ENCODE peak calls at places on chromosomes 1 and 21, in six cellular contexts. Z, S, L, Y, R and E are unnamed samples.

GRCh38 chr1:199550384-199551067 is 477.0 kb upstream of the NR5A2 start:
- DNase-seq in Z (no peak), S (no peak), L (no peak), Y (no peak), R (no peak), E (no peak)

GRCh38 chr1:154434346-154435075 is 29.4 kb downstream of the IL6R start:
- DNase-seq in Z (no peak), S (peak), L (peak), Y (peak), R (peak), E (peak)

GRCh38 chr1:206985162-206985749 is 15.0 kb upstream of the FCAMR start:
- DNase-seq in Z (no peak), S (no peak), L (no peak), Y (no peak), R (no peak), E (no peak)

GRCh38 chr1:27525296-27526271 is 35.6 kb upstream of the WASF2 start:
- DNase-seq in Z (peak), S (peak), L (peak), Y (no peak), R (no peak), E (peak)

GRCh38 chr1:66532214-66532613 is 1.7 kb upstream of the SGIP1 start:
- DNase-seq in Z (no peak), S (no peak), L (no peak), Y (no peak), R (no peak), E (no peak)

GRCh38 chr1:201255470-201256362 is 27.6 kb upstream of the PKP1 start:
- DNase-seq in Z (no peak), S (no peak), L (no peak), Y (peak), R (no peak), E (no peak)

GRCh38 chr21:33899199-33899598 is 16.4 kb downstream of the ATP5PO start:
- DNase-seq in Z (no peak), S (no peak), L (peak), Y (no peak), R (no peak), E (no peak)

GRCh38 chr1:62327360-62328051 is 8.3 kb upstream of the KANK4 start:
- DNase-seq in Z (peak), S (no peak), L (no peak), Y (no peak), R (no peak), E (no peak)

GRCh38 chr1:159161001-159161718 is 10.3 kb upstream of the CADM3 start:
- DNase-seq in Z (peak), S (peak), L (peak), Y (peak), R (peak), E (peak)

GRCh38 chr1:30879940-30880339 is 28.6 kb downstream of the SDC3 start:
- DNase-seq in Z (no peak), S (no peak), L (no peak), Y (no peak), R (no peak), E (no peak)

GRCh38 chr21:45871616-45872236 is 109.8 kb upstream of the COL6A1 start:
- DNase-seq in Z (no peak), S (no peak), L (peak), Y (peak), R (no peak), E (no peak)

GRCh38 chr21:44606495-44606894 is 5.4 kb upstream of the KRTAP10-8 start:
- DNase-seq in Z (no peak), S (no peak), L (no peak), Y (peak), R (no peak), E (no peak)

GRCh38 chr1:198499588-198499987 is 40.9 kb downstream of the ATP6V1G3 start:
- DNase-seq in Z (no peak), S (no peak), L (no peak), Y (no peak), R (no peak), E (no peak)

GRCh38 chr1:10507111-10507879 is 32.5 kb downstream of the PEX14 start:
- DNase-seq in Z (no peak), S (peak), L (peak), Y (no peak), R (peak), E (peak)

DNA sequence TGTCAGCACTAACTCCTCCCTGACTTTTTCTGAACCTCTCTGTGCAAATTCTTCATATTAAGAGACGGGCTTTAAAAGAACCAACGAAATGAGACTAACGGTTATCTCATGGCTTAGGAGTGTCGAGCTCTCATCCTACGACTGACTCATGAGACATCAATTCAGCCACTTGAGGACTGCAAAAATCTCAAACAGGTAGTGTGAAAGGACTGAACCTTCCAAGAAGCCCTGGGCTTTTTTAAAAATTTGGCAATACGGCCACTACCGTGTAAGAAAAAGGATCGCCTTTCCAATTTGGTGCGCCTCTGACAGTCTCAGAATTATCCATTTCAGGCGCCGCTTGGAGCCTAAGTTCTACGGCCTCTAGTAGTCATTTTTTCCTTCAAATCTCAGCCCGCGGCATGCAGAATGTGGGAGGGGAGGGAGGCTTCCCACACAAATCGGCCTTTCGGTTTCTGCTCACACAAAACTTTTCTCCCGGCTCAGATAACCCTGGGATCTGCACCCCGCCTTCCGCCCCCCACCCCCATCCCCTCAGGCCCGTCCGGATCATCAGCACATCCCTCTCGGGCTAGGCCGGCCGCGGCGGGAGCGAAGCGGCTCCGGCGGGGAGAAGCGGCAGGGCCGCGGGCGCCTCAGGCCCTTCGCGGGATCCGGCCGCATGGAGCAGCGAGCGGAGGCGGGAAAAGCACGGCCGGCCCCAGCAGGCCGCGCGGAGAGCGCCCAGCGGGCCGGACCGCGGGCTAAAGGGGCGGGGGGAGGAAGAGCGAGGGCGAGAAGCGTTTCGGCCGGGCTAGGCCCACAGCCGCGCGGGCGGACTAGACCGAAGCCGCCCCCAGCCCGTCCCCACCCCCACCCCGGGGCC is 606 bp downstream of the HNRNPR start:
- DNase-seq in Z (no peak), S (no peak), L (peak), Y (no peak), R (no peak), E (peak)
- TF ChIP-seq POLR2A in Z (no peak), S (no peak), L (no peak), Y (no peak), R (no peak), E (no peak)

GRCh38 chr1:182003953-182004586 is 57.4 kb downstream of the ZNF648 start:
- DNase-seq in Z (no peak), S (no peak), L (no peak), Y (no peak), R (peak), E (no peak)
- TF ChIP-seq CTCF in Z (peak), S (no peak), L (no peak), Y (no peak), R (no peak), E (no peak)

GRCh38 chr21:39024538-39024937 is 158.7 kb downstream of the PSMG1 start:
- DNase-seq in Z (no peak), S (no peak), L (peak), Y (no peak), R (no peak), E (no peak)

GRCh38 chr21:39022035-39022900 is 161.0 kb downstream of the PSMG1 start:
- DNase-seq in Z (no peak), S (peak), L (peak), Y (no peak), R (no peak), E (peak)

GRCh38 chr21:39021475-39021832 is 161.8 kb downstream of the PSMG1 start:
- DNase-seq in Z (no peak), S (no peak), L (no peak), Y (no peak), R (no peak), E (no peak)

GRCh38 chr21:39025198-39025597 is 158.1 kb downstream of the PSMG1 start:
- DNase-seq in Z (no peak), S (no peak), L (peak), Y (no peak), R (no peak), E (no peak)

GRCh38 chr21:39022901-39023693 is 160.2 kb downstream of the PSMG1 start:
- DNase-seq in Z (no peak), S (peak), L (peak), Y (no peak), R (peak), E (peak)
- TF ChIP-seq EP300 in Z (no peak), S (no peak), L (no peak), Y (no peak), R (peak), E (no peak)

DNA sequence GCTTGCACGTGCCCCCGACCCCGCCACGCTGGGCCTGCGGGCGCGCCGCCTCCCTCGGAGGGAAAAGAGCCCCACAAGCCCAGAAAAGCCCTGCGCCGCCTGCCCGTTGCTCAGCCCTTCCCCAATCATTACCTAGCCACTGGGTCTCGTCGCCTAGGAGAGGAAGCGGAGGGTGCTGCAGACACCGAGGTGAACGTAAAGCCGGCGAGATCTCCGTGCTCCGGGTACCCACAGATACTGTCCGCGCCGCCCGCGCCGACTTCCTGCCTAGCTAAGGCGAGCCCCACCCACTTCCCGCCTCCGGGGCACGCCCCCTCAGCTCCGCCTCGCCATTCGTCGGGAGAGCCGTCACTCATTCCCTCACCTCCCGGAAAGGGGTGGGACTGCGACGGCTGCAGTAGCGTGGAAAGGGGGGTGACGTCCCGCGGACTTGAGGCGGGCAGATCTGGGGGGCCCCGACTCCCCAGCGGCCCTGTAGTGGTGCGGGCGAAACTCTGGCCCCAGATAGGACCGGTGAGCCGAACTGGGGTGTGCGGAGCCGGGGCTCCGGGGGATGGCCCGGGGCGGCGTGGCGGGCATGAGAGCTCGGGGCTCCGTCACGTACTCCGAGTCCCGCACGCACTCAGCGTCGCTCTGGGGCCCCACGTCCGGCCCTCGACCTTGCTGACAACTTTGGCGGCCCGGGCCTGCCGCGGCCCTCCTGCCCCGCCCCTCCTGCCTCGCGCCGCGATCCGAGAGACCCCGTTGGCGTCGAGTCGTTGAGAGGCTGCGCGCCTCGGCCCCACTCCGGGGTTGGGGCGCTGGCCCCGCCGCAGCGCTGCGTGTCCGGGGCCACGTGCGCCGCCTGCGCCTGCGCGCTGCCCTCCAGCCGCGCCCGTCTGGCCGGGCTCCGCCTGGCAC is at the start of gene ENO1:
- DNase-seq in Z (peak), S (peak), L (peak), Y (peak), R (peak), E (peak)
- TF ChIP-seq POLR2A in Z (peak), S (peak), L (peak), Y (peak), R (peak), E (peak)

DNA sequence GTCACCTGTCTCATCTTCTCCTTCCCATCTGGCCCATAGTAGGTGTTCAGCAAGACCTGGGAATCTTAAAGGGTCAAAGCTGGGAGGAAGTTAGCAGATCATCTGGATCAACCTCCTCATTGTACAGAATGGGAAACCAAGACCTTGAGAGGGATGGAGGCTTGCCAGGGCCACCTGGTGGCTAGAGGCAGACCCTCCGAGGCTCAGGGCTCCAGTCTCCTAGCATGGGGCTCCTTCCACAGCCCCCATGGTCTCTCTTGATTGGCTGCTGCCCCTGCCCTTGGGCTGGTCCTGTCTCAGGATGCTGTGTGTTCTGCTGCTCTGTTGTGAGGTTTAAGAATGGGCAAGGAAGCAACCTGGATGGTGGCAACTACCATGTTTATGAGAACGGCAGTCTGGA is 68.7 kb upstream of the CNTN2 start:
- DNase-seq in Z (no peak), S (no peak), L (no peak), Y (no peak), R (no peak), E (no peak)
- TF ChIP-seq CTCF in Z (peak), S (no peak), L (no peak), Y (no peak), R (no peak), E (no peak)

GRCh38 chr1:3676581-3677410 is 24.5 kb downstream of the TP73 start:
- DNase-seq in Z (no peak), S (no peak), L (no peak), Y (no peak), R (no peak), E (peak)
- TF ChIP-seq EP300 in Z (no peak), S (no peak), L (no peak), Y (no peak), R (no peak), E (no peak)

DNA sequence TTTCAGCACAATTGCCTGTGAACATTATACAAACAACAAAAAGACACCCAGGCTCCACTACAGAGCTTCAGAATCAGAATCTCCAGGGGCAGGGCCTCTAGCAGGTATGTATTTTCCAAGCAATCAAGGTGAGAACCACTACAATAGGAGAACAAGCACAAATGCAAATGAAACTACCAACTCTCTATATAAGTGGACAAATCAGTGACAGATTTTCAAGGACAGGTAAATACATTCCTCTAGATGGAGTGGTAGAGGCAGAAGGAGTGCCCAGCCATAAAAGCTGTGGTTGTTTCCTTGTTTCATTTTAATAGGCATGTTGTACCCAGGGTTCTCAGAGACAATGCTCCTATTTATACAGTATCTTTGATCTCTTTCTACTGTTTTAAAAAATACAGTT is 20.1 kb upstream of the CCDC17 start:
- DNase-seq in Z (no peak), S (no peak), L (no peak), Y (no peak), R (no peak), E (no peak)
- TF ChIP-seq POLR2A in Z (no peak), S (no peak), L (no peak), Y (no peak), R (no peak), E (no peak)

GRCh38 chr1:68321084-68321685 is 88.9 kb upstream of the WLS start:
- DNase-seq in Z (peak), S (peak), L (peak), Y (no peak), R (peak), E (peak)
- TF ChIP-seq CTCF in Z (peak), S (peak), L (peak), Y (peak), R (peak), E (peak)